ENCODE peak calls at places on chromosomes 4 and X, in four cellular contexts. Q, D, R and P are unnamed samples.

GRCh38 chr4:1407657-1408333 is 1.6 kb upstream of the NKX1-1 start:
- DNase-seq in Q (no peak), D (no peak), R (no peak), P (no peak)

GRCh38 chr4:134422776-134423175 is 221.2 kb upstream of the PABPC4L start:
- DNase-seq in Q (peak), D (no peak), R (no peak), P (no peak)

GRCh38 chrX:9670136-9670905 is 95.3 kb downstream of the GPR143 start:
- DNase-seq in Q (no peak), D (no peak), R (no peak), P (no peak)

GRCh38 chrX:54479471-54480122 is 16.4 kb downstream of the FGD1 start:
- DNase-seq in Q (peak), D (no peak), R (peak), P (no peak)

GRCh38 chrX:24149346-24150050 is at the start of gene ZFX:
- DNase-seq in Q (peak), D (no peak), R (peak), P (peak)

GRCh38 chrX:56281789-56282188 is 49.6 kb downstream of the KLF8 start:
- DNase-seq in Q (no peak), D (no peak), R (peak), P (no peak)

GRCh38 chr4:137387924-137388323 is 144.4 kb downstream of the PCDH18 start:
- DNase-seq in Q (no peak), D (no peak), R (no peak), P (no peak)

GRCh38 chrX:110852180-110852579 is 56.6 kb upstream of the CHRDL1 start:
- DNase-seq in Q (peak), D (no peak), R (peak), P (no peak)

GRCh38 chr4:121953860-121954259 is 2.0 kb upstream of the TRPC3 start:
- DNase-seq in Q (no peak), D (no peak), R (no peak), P (no peak)

GRCh38 chr4:85732124-85732523 is 257.2 kb downstream of the ARHGAP24 start:
- DNase-seq in Q (peak), D (no peak), R (no peak), P (no peak)

GRCh38 chrX:107729558-107730297 is 45.9 kb downstream of the TSC22D3 start:
- DNase-seq in Q (no peak), D (no peak), R (no peak), P (peak)

GRCh38 chrX:73337366-73337765 is 109.5 kb upstream of the CDX4 start:
- DNase-seq in Q (no peak), D (no peak), R (no peak), P (no peak)

DNA sequence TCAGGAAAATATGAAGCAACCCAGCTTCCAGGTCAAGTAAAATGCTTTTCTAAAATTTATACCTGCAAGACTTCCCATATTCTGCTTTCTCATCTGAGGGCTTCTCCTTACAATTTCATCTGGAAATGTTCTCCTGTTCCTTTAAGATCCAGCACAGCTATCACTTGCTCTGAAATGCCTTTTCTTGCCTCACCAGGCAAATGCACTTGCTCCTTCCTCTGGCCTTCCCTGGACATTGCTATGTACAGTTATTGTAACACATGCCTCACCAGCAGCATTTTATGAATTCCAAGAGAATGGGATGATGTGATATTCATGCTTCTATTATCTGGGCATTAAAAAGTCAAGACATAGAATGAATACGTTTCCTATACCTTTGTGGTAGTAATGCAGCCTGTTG is 842.1 kb upstream of the INTU start:
- DNase-seq in Q (no peak), D (no peak), R (no peak), P (no peak)
- TF ChIP-seq CTCF in Q (no peak), D (no peak), R (no peak), P (no peak)

GRCh38 chrX:153725832-153726285 is 1.2 kb downstream of the ABCD1 start:
- DNase-seq in Q (no peak), D (no peak), R (no peak), P (no peak)

GRCh38 chrX:153727108-153727931 is 2.7 kb downstream of the ABCD1 start:
- DNase-seq in Q (no peak), D (no peak), R (peak), P (peak)

GRCh38 chrX:153728095-153728494 is 3.4 kb downstream of the ABCD1 start:
- DNase-seq in Q (no peak), D (no peak), R (no peak), P (no peak)

GRCh38 chrX:153725039-153725831 is 579 bp downstream of the ABCD1 start:
- DNase-seq in Q (no peak), D (no peak), R (peak), P (no peak)

GRCh38 chrX:153726286-153727107 is 1.8 kb downstream of the ABCD1 start:
- DNase-seq in Q (peak), D (peak), R (peak), P (peak)
- H3K4me3 ChIP-seq in Q (peak), D (peak), R (peak), P (peak)

DNA sequence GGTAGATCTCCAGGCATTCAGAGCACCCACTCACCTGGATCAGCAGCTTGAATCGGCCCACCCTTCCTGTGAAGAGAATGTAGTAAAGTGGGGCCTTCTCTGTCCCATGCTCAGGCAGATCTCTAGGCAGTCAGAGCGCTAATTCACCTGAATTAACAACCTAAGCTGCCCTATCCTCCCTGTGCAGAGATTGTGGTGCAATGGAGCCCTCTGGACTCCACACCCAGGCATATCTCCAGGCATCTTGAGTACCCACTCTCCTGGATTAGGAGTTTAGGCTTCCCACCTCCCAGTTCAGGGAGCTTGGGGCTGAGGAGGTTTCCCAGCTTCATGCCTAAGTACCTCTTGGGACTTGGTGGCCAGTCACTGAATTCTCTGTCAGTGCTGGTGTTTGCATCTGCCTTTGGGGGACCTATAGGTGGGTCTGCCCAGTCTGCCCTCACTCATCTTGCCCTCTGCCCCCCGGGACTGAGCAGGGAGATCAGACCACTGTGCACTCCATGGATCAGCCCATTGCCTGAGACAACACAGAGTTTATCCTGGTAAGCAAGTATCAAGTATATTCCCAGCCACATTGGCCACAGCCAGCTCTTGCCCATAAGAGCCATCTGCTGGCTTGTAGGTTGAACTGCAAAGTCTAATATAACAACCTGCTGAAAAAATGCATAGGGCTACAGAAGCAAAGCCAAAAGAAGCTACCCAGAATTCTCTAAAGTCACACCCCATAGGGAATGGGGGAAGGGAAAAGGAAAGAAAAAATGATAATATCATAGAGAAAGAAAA is 372.9 kb downstream of the KLHL13 start:
- DNase-seq in Q (peak), D (no peak), R (peak), P (no peak)
- TF ChIP-seq CTCF in Q (peak), D (peak), R (peak), P (no peak)

DNA sequence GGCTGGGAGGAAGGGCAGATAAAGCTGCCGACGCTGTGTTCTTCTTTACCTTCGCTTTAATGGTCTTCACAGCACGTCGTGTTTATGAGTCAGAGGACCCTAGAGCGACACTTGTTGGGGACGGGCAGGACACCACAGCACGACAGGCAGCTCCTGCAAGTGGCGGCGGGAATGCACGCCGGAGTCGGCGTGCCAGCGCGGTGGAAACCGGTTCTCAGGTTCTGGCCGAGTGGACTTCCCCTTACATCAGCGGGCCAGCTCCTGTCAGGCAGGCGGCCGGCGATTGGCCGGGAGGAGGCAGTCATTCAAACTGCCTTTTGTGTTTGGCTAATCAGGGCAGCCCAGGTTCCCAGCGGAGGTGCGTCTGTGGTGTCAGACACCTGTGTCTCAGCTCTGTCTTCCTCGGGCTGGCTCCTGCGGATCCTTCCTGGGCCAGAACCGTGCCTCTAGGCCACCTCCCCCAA is 150.9 kb downstream of the SHROOM3 start:
- DNase-seq in Q (no peak), D (no peak), R (no peak), P (no peak)
- H3K4me3 ChIP-seq in Q (no peak), D (peak), R (no peak), P (peak)

DNA sequence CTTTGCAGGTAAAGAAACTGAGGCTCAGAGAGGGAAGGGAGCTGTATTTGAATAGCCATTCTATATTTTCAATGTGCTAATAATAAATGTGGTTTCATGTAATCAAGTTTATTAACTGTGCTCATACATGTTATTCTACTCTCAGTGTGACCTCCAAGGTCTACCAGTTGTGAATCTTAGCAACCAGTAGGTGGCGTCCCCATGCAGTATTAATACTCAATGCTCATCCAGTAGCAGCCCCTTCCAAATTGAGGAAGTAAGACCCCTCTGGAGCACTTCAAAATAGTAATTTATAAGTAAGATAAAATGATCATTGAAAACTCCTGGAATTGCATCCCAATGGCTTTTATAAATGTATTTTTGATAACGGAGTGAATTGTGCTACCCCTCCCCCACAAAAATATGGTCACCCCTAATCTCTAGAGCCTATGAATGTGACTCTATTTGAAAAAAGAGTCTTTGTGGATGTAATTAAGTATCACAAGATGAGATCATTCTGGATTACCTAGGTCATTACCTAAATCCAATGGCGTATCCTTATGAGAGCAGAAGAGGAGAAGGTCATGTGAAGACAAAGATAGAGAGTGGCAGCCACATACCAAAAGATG is 20.4 kb upstream of the SEPSECS start:
- DNase-seq in Q (peak), D (peak), R (peak), P (no peak)
- TF ChIP-seq CTCF in Q (peak), D (peak), R (peak), P (peak)

GRCh38 chr4:24800273-24800880 is 5.0 kb downstream of the SOD3 start:
- DNase-seq in Q (no peak), D (no peak), R (no peak), P (no peak)
- H3K4me3 ChIP-seq in Q (no peak), D (no peak), R (no peak), P (peak)

GRCh38 chrX:11461181-11462001 is 168.2 kb downstream of the AMELX start:
- DNase-seq in Q (no peak), D (no peak), R (no peak), P (no peak)
- TF ChIP-seq CTCF in Q (no peak), D (no peak), R (no peak), P (no peak)